ENCODE peak calls at places on chromosome 7, in five cellular contexts. U is activated T-cell treated with anti-CD3 and anti-CD28 coated beads for 1 hour; N is left lobe of liver; Y is stimulated activated naive CD8-positive, alpha-beta T cell treated with anti-CD3 and anti-CD28 coated beads, Interleukin-15, Interleukin-2, amounts not matched to agents 100 U/mL and 50 U/mL, for 24 hours; M is H54. B is an unnamed sample.

GRCh38 chr7:33757050-33757449 is 148.3 kb upstream of the BMPER start:
- DNase-seq in U (no peak), N (no peak), Y (no peak), M (peak; percentile 58), B (no peak)

GRCh38 chr7:153524070-153524601 is 528.1 kb upstream of the DPP6 start:
- DNase-seq in U (no peak), N (no peak), Y (no peak), M (no peak), B (no peak)

GRCh38 chr7:22822486-22823141 is at the start of gene TOMM7:
- DNase-seq in U (peak; percentile 78), N (peak; percentile 91), Y (peak; percentile 87), M (peak; percentile 97), B (peak; percentile 97)

GRCh38 chr7:46448478-46448877 is 527.4 kb upstream of the IGFBP3 start:
- DNase-seq in U (no peak), N (no peak), Y (no peak), M (no peak), B (no peak)

GRCh38 chr7:98626393-98627061 is 9.4 kb downstream of the NPTX2 start:
- DNase-seq in U (no peak), N (no peak), Y (no peak), M (no peak), B (no peak)

GRCh38 chr7:154960063-154960790 is 42.7 kb downstream of the PAXIP1 start:
- DNase-seq in U (no peak), N (peak; percentile 78), Y (no peak), M (no peak), B (no peak)

GRCh38 chr7:1022356-1022755 is 22.0 kb upstream of the GPR146 start:
- DNase-seq in U (no peak), N (no peak), Y (no peak), M (no peak), B (no peak)

GRCh38 chr7:144960763-144961162 is 124.9 kb upstream of the TPK1 start:
- DNase-seq in U (no peak), N (no peak), Y (no peak), M (no peak), B (no peak)

GRCh38 chr7:22481726-22482125 is 18.3 kb downstream of the STEAP1B start:
- DNase-seq in U (no peak), N (no peak), Y (no peak), M (no peak), B (no peak)

GRCh38 chr7:137952406-137952805 is 49.5 kb downstream of the CREB3L2 start:
- DNase-seq in U (no peak), N (no peak), Y (no peak), M (no peak), B (no peak)

GRCh38 chr7:74015670-74016069 is 12.3 kb upstream of the ELN start:
- DNase-seq in U (no peak), N (no peak), Y (no peak), M (no peak), B (no peak)

GRCh38 chr7:135353832-135354231 is 120.2 kb downstream of the STRA8 start:
- DNase-seq in U (no peak), N (no peak), Y (no peak), M (no peak), B (no peak)

GRCh38 chr7:10793995-10794780 is 179.5 kb upstream of the PHF14 start:
- DNase-seq in U (no peak), N (no peak), Y (no peak), M (no peak), B (no peak)

GRCh38 chr7:35519971-35520809 is 174.7 kb downstream of the HERPUD2 start:
- DNase-seq in U (peak; percentile 23), N (peak; percentile 78), Y (peak; percentile 59), M (peak; percentile 88), B (peak; percentile 50)

GRCh38 chr7:107580716-107581383 is 804 bp downstream of the BCAP29 start:
- DNase-seq in U (no peak), N (no peak), Y (no peak), M (no peak), B (no peak)

GRCh38 chr7:77727936-77728701 is 31.9 kb downstream of the RSBN1L start:
- DNase-seq in U (no peak), N (no peak), Y (no peak), M (no peak), B (peak; percentile 53)

GRCh38 chr7:129611246-129612111 is at the start of gene NRF1:
- DNase-seq in U (peak; percentile 87), N (peak; percentile 93), Y (peak; percentile 95), M (peak; percentile 78), B (peak; percentile 80)

GRCh38 chr7:131957338-131958025 is 401.1 kb upstream of the PODXL start:
- DNase-seq in U (no peak), N (no peak), Y (no peak), M (no peak), B (no peak)

GRCh38 chr7:20064974-20065862 is 152.0 kb downstream of the MACC1 start:
- DNase-seq in U (no peak), N (no peak), Y (peak; percentile 7), M (peak; percentile 39), B (no peak)

GRCh38 chr7:157177333-157177993 is 38.7 kb downstream of the UBE3C start:
- DNase-seq in U (no peak), N (no peak), Y (no peak), M (no peak), B (no peak)

GRCh38 chr7:69782917-69783684 is 184.8 kb downstream of the AUTS2 start:
- DNase-seq in U (no peak), N (no peak), Y (no peak), M (no peak), B (peak; percentile 74)

GRCh38 chr7:79245623-79246249 is 207.7 kb downstream of the MAGI2 start:
- DNase-seq in U (no peak), N (peak; percentile 64), Y (no peak), M (no peak), B (no peak)

GRCh38 chr7:2151235-2151634 is 81.5 kb downstream of the MAD1L1 start:
- DNase-seq in U (no peak), N (no peak), Y (no peak), M (peak; percentile 54), B (no peak)

GRCh38 chr7:15783971-15784693 is 97.6 kb upstream of the MEOX2 start:
- DNase-seq in U (no peak), N (no peak), Y (no peak), M (no peak), B (no peak)

GRCh38 chr7:105786520-105786919 is 89.9 kb downstream of the ATXN7L1 start:
- DNase-seq in U (no peak), N (no peak), Y (no peak), M (no peak), B (no peak)

GRCh38 chr7:32047075-32047474 is 23.1 kb downstream of the PDE1C start:
- DNase-seq in U (no peak), N (no peak), Y (no peak), M (no peak), B (no peak)

GRCh38 chr7:85320699-85321476 is 134.0 kb upstream of the SEMA3D start:
- DNase-seq in U (no peak), N (no peak), Y (no peak), M (no peak), B (no peak)

GRCh38 chr7:70353310-70353947 is 755.2 kb downstream of the AUTS2 start:
- DNase-seq in U (no peak), N (no peak), Y (no peak), M (no peak), B (peak; percentile 28)

GRCh38 chr7:24113506-24113905 is 170.5 kb upstream of the NPY start:
- DNase-seq in U (no peak), N (no peak), Y (no peak), M (no peak), B (no peak)

GRCh38 chr7:137985253-137985896 is 16.5 kb downstream of the CREB3L2 start:
- DNase-seq in U (no peak), N (no peak), Y (no peak), M (no peak), B (no peak)

GRCh38 chr7:923108-924041 is 31.1 kb downstream of the ADAP1 start:
- DNase-seq in U (peak; percentile 88), N (peak; percentile 56), Y (peak; percentile 93), M (peak; percentile 78), B (no peak)

GRCh38 chr7:99380823-99381663 is 6.5 kb downstream of the ARPC1B start:
- DNase-seq in U (peak; percentile 77), N (no peak), Y (peak; percentile 87), M (no peak), B (no peak)

GRCh38 chr7:492714-493065 is 27.0 kb downstream of the PDGFA start:
- DNase-seq in U (no peak), N (no peak), Y (no peak), M (no peak), B (no peak)

GRCh38 chr7:8212638-8213037 is 49.3 kb downstream of the ICA1 start:
- DNase-seq in U (no peak), N (peak; percentile 82), Y (no peak), M (no peak), B (no peak)

B was measured in fibroblast of the conjunctiva.